ENCODE peak calls at places on chromosome 16, in nine cellular contexts. S is NCI-H748 treated with DMSO at 0.1 percent for 48 hours; K is BJ; A is T-helper 2 cell treated with Interferon-gamma antibody and Interleukin-4, amounts not matched to agents 5 μg/mL and 100 μg/mL, for 36 hours; L is activated T-cell treated with anti-CD3 and anti-CD28 coated beads, Interleukin-2, amount 50 U/mL, for 24 hours; T is left lung; E is GM12878; Z is ovary; D is SW 1271. Y is an unnamed sample.
A peak's percentile ranks its signal among the peaks of the same experiment; 100 is the strongest.

GRCh38 chr16:54511181-54511731 is 224.7 kb upstream of the IRX3 start:
- DNase-seq in S (no peak), K (peak; percentile 6), A (no peak), L (no peak), T (no peak), E (no peak), Z (no peak), D (no peak), Y (no peak)

GRCh38 chr16:25030420-25031131 is 15.4 kb upstream of the ARHGAP17 start:
- DNase-seq in S (no peak), K (no peak), A (no peak), L (peak; percentile 41), T (no peak), E (no peak), Z (no peak), D (no peak), Y (no peak)

GRCh38 chr16:53131363-53132071 is 76.7 kb downstream of the CHD9 start:
- DNase-seq in S (no peak), K (no peak), A (peak; percentile 73), L (peak; percentile 79), T (peak; percentile 92), E (no peak), Z (peak; percentile 57), D (no peak), Y (peak; percentile 56)

GRCh38 chr16:30649725-30650368 is 913 bp upstream of the PRR14 start:
- DNase-seq in S (no peak), K (no peak), A (peak; percentile 19), L (no peak), T (no peak), E (no peak), Z (no peak), D (no peak), Y (no peak)

GRCh38 chr16:71214771-71215381 is 15.6 kb downstream of the HYDIN start:
- DNase-seq in S (peak; percentile 16), K (no peak), A (no peak), L (no peak), T (no peak), E (no peak), Z (no peak), D (no peak), Y (no peak)

GRCh38 chr16:15434425-15435215 is at the start of gene BMERB1:
- DNase-seq in S (peak; percentile 30), K (no peak), A (peak; percentile 49), L (peak; percentile 78), T (no peak), E (no peak), Z (peak; percentile 79), D (no peak), Y (peak; percentile 77)

GRCh38 chr16:85350973-85351372 is 238.7 kb upstream of the CIBAR2 start:
- DNase-seq in S (no peak), K (peak; percentile 58), A (no peak), L (no peak), T (peak; percentile 87), E (no peak), Z (peak; percentile 80), D (peak; percentile 65), Y (peak; percentile 87)

GRCh38 chr16:76976101-76976500 is 214.9 kb upstream of the MON1B start:
- DNase-seq in S (no peak), K (no peak), A (no peak), L (no peak), T (no peak), E (no peak), Z (no peak), D (no peak), Y (no peak)

GRCh38 chr16:3656491-3657468 is 2.3 kb downstream of the DNASE1 start:
- DNase-seq in S (no peak), K (no peak), A (no peak), L (no peak), T (peak; percentile 51), E (no peak), Z (no peak), D (no peak), Y (no peak)

GRCh38 chr16:2054543-2055245 is 6.9 kb downstream of the TSC2 start:
- DNase-seq in S (no peak), K (no peak), A (no peak), L (no peak), T (no peak), E (no peak), Z (no peak), D (no peak), Y (no peak)

GRCh38 chr16:3951861-3952332 is 71.4 kb upstream of the CREBBP start:
- DNase-seq in S (peak; percentile 24), K (no peak), A (no peak), L (no peak), T (no peak), E (no peak), Z (no peak), D (no peak), Y (no peak)

GRCh38 chr16:75111514-75112280 is 4.9 kb downstream of the LDHD start:
- DNase-seq in S (no peak), K (no peak), A (no peak), L (no peak), T (peak; percentile 48), E (no peak), Z (no peak), D (no peak), Y (peak; percentile 68)